ENCODE peak calls at places on chromosomes 12 and 14, in five cellular contexts. Q, A, M, K and J are unnamed samples.

GRCh38 chr12:41745593-41745992 is 399.1 kb downstream of the GXYLT1 start:
- DNase-seq in Q (no peak), K (no peak), A (no peak), M (no peak), J (no peak)

GRCh38 chr12:55728185-55728931 is 451 bp downstream of the CD63 start:
- DNase-seq in Q (peak), M (peak), K (peak), A (peak), J (peak)

GRCh38 chr14:103729496-103730448 is 14.2 kb downstream of the ZFYVE21 start:
- DNase-seq in Q (no peak), A (no peak), K (no peak), M (no peak), J (no peak)

GRCh38 chr14:95240859-95241813 is 78.6 kb downstream of the CLMN start:
- DNase-seq in M (no peak), A (no peak), Q (no peak), K (no peak), J (no peak)

GRCh38 chr12:26630546-26631027 is 202.4 kb downstream of the ITPR2 start:
- DNase-seq in Q (peak), M (peak), K (no peak), A (no peak), J (no peak)

GRCh38 chr12:116053479-116054195 is 223.9 kb downstream of the MED13L start:
- DNase-seq in K (no peak), A (no peak), M (peak), Q (peak), J (peak)

GRCh38 chr12:118981285-118982201 is at the start of gene SRRM4:
- DNase-seq in K (peak), M (no peak), A (no peak), Q (no peak), J (no peak)

GRCh38 chr12:41772478-41772877 is 372.2 kb downstream of the GXYLT1 start:
- DNase-seq in Q (no peak), M (no peak), A (no peak), K (no peak), J (no peak)

GRCh38 chr14:58298477-58298879 is at the start of gene ARID4A:
- DNase-seq in K (peak), A (no peak), Q (no peak), M (peak), J (no peak)

GRCh38 chr12:85405781-85406522 is 125.9 kb downstream of the ALX1 start:
- DNase-seq in A (no peak), M (no peak), K (no peak), Q (peak), J (peak)

GRCh38 chr14:77059276-77059934 is 30.9 kb upstream of the IRF2BPL start:
- DNase-seq in M (no peak), K (peak), A (no peak), Q (peak), J (peak)
- TF ChIP-seq CTCF in M (no peak), K (peak), A (no peak), Q (peak), J (peak)

GRCh38 chr12:64147860-64148259 is 74.2 kb downstream of the KICS2 start:
- DNase-seq in M (no peak), Q (no peak), K (no peak), A (no peak), J (no peak)

GRCh38 chr12:64142784-64143183 is 79.3 kb downstream of the KICS2 start:
- DNase-seq in K (no peak), Q (no peak), M (no peak), A (no peak), J (no peak)

GRCh38 chr12:64142382-64142781 is 79.7 kb downstream of the KICS2 start:
- DNase-seq in K (no peak), A (no peak), M (no peak), Q (no peak), J (no peak)

GRCh38 chr12:64147011-64147671 is 75.0 kb downstream of the KICS2 start:
- DNase-seq in K (no peak), M (no peak), Q (no peak), A (no peak), J (no peak)

DNA sequence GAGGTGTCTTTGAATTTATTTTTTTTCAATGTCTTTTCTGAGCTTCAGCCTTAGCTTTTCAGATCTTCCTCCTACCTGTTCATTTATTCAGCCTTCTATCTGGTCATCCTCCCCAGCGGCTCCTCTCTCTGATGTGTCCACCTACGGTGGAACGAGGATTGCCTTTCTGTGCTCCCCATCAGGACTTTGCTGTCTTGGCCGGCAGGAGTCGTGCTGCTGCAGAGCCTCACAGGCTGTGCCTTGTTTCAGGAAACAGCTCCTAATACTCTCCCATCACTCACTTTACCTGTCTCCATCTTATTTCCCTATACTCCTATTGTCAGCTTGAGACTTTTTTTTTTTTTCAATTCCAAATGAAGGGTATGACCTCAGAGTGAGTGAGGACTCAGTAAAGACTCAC is 76.9 kb downstream of the KICS2 start:
- DNase-seq in Q (no peak), K (no peak), A (no peak), M (no peak), J (no peak)
- TF ChIP-seq CTCF in Q (no peak), K (no peak), A (no peak), M (no peak), J (no peak)

GRCh38 chr14:100706860-100707259 is 19.8 kb upstream of the DLK1 start:
- DNase-seq in M (no peak), Q (no peak), K (no peak), A (no peak), J (no peak)

GRCh38 chr14:100709252-100709955 is 17.3 kb upstream of the DLK1 start:
- DNase-seq in A (peak), M (no peak), Q (peak), K (no peak), J (no peak)

GRCh38 chr14:100710391-100711116 is 16.1 kb upstream of the DLK1 start:
- DNase-seq in Q (no peak), K (no peak), M (no peak), A (no peak), J (no peak)

GRCh38 chr14:100709956-100710284 is 16.8 kb upstream of the DLK1 start:
- DNase-seq in K (no peak), A (no peak), Q (no peak), M (no peak), J (no peak)

DNA sequence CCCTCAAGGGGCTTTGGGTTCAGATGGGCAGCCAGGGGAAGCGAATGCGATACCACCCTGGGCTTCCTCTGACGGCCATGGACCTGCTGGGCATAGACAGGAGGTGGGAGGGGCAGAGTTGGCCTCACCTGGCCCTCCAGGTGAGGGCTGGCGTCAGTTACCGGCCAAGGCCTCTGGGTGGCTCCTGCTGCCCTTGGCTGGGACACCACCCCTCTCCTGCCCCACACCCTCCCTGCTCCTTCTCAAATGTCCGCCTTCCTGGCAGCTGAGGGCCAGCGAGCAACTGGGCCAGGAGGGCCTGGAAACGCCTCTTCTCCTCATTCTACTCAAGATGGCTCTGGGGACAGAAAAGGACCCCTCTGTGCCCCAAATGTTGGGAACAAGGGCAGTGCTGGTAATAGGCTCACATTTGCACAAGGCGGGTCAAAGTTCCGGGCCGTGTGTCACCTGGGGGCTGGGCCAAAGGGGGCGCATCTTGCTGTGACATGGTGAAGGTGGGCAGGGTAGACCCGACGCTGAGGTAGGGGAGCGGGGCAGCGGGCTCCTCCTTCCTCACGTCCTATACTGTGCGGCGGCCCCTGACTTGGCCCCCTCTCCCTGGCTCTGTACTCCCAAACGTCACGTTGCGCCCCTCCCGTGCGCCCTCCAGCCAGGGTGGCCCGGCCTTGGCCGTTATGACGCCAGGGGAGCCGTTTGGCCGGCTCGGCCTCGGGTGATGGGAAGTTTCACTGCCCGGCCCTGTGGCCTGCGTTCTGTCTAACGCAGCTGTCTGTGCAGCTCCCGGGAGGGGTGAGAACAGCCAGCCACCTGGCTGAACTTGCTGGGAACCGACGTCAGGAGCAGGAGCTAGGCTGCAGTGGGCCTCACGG is 18.1 kb upstream of the DLK1 start:
- DNase-seq in Q (peak), A (no peak), M (peak), K (peak), J (peak)
- TF ChIP-seq CTCF in Q (no peak), A (no peak), M (no peak), K (no peak), J (no peak)

GRCh38 chr14:69708586-69709169 is 58.3 kb upstream of the SRSF5 start:
- DNase-seq in A (no peak), Q (no peak), K (peak), M (no peak), J (peak)
- TF ChIP-seq CTCF in A (peak), Q (peak), K (peak), M (no peak), J (no peak)

GRCh38 chr12:28908646-28909045 is 240.4 kb upstream of the FAR2 start:
- DNase-seq in A (no peak), K (no peak), M (no peak), Q (no peak), J (no peak)
- TF ChIP-seq CTCF in A (no peak), K (no peak), M (no peak), Q (no peak), J (no peak)

GRCh38 chr14:55438066-55438683 is 2.2 kb downstream of the TBPL2 start:
- DNase-seq in K (peak), A (no peak), M (no peak), Q (peak), J (peak)
- TF ChIP-seq CTCF in K (peak), A (peak), M (no peak), Q (peak), J (peak)

GRCh38 chr12:82015623-82016347 is 256.6 kb upstream of the PPFIA2 start:
- DNase-seq in Q (no peak), A (no peak), K (no peak), M (no peak), J (no peak)

GRCh38 chr12:82025462-82025861 is 266.3 kb upstream of the PPFIA2 start:
- DNase-seq in Q (no peak), M (no peak), K (no peak), A (no peak), J (no peak)

GRCh38 chr12:82019533-82019932 is 260.4 kb upstream of the PPFIA2 start:
- DNase-seq in M (no peak), A (no peak), Q (peak), K (no peak), J (peak)
- TF ChIP-seq CTCF in M (no peak), A (no peak), Q (no peak), K (peak), J (peak)

GRCh38 chr12:54021432-54022013 is 6.7 kb upstream of the HOXC6 start:
- DNase-seq in M (no peak), A (no peak), Q (no peak), K (peak), J (no peak)
- TF ChIP-seq CTCF in M (no peak), A (no peak), Q (no peak), K (peak), J (peak)

DNA sequence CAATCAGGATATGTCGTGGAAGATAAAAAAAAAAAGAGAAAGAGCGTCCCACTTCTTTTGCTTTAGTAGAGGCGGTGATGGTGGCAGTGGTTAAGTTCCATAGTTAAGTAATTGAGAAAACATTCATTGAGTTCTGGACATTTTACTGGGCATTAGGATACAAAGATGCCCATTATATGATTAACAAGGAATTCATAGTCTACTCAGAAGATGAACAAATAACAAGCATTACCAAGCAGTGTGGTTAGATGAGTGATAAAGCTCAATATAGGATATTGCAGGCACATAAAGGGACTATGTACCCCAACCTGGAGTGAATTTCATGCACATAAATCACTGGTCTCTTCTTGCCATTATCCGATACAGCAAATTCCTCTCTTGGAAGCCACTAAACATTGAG is 53.7 kb downstream of the ALG10B start:
- DNase-seq in M (no peak), Q (no peak), A (no peak), K (no peak), J (no peak)
- TF ChIP-seq CTCF in M (no peak), Q (no peak), A (no peak), K (no peak), J (no peak)

GRCh38 chr12:29088611-29089219 is 60.4 kb upstream of the FAR2 start:
- DNase-seq in K (no peak), Q (peak), A (no peak), M (no peak), J (peak)
- TF ChIP-seq CTCF in K (peak), Q (peak), A (no peak), M (no peak), J (peak)